ENCODE peak calls at places on chromosomes 11 and 22, in five cellular contexts. S is WERI-Rb-1, H is spleen, P is thoracic aorta, R is lower leg skin. A is an unnamed sample.

GRCh38 chr22:38261478-38261803 is 11.4 kb downstream of the TMEM184B start:
- DNase-seq in S (no peak), H (no peak), P (no peak), R (no peak), A (no peak)

GRCh38 chr11:118896921-118897591 is 13.4 kb downstream of the CXCR5 start:
- DNase-seq in S (no peak), H (peak; percentile 77), P (no peak), R (no peak), A (no peak)

GRCh38 chr11:116499396-116500001 is 273.3 kb downstream of the BUD13 start:
- DNase-seq in S (peak; percentile 98), H (no peak), P (no peak), R (peak; percentile 87), A (no peak)

GRCh38 chr11:100632970-100633452 is 54.1 kb upstream of the ARHGAP42 start:
- DNase-seq in S (no peak), H (no peak), P (no peak), R (peak; percentile 91), A (no peak)

GRCh38 chr11:72838691-72839305 is 24.6 kb downstream of the ATG16L2 start:
- DNase-seq in S (no peak), H (no peak), P (no peak), R (no peak), A (peak; percentile 49)

GRCh38 chr11:120660024-120660565 is 148.5 kb downstream of the GRIK4 start:
- DNase-seq in S (peak; percentile 77), H (peak; percentile 80), P (no peak), R (no peak), A (no peak)

GRCh38 chr11:93895106-93895862 is 44.9 kb upstream of the VSTM5 start:
- DNase-seq in S (peak; percentile 32), H (no peak), P (no peak), R (no peak), A (no peak)

GRCh38 chr11:62953811-62954210 is 31.0 kb downstream of the SLC22A6 start:
- DNase-seq in S (no peak), H (no peak), P (no peak), R (peak; percentile 18), A (peak; percentile 46)

GRCh38 chr11:123249354-123249753 is 54.3 kb upstream of the CLMP start:
- DNase-seq in S (no peak), H (no peak), P (no peak), R (peak; percentile 32), A (no peak)

GRCh38 chr22:48943567-48944432 is 883.9 kb downstream of the BRD1 start:
- DNase-seq in S (peak; percentile 59), H (peak; percentile 69), P (no peak), R (peak; percentile 74), A (peak; percentile 60)
- TF ChIP-seq CTCF in S (peak; percentile 95), H (no peak), P (peak; percentile 68), R (no peak), A (peak; percentile 41)

GRCh38 chr22:27777128-27777527 is 24.4 kb downstream of the MN1 start:
- DNase-seq in S (no peak), H (no peak), P (no peak), R (no peak), A (no peak)

GRCh38 chr22:27778299-27779090 is 23.1 kb downstream of the MN1 start:
- DNase-seq in S (peak; percentile 50), H (no peak), P (no peak), R (no peak), A (no peak)

GRCh38 chr22:27775087-27775697 is 26.4 kb downstream of the MN1 start:
- DNase-seq in S (no peak), H (no peak), P (no peak), R (no peak), A (no peak)

GRCh38 chr22:27775698-27776409 is 25.7 kb downstream of the MN1 start:
- DNase-seq in S (no peak), H (no peak), P (no peak), R (no peak), A (no peak)

GRCh38 chr22:27776410-27776958 is 25.1 kb downstream of the MN1 start:
- DNase-seq in S (no peak), H (no peak), P (no peak), R (no peak), A (no peak)
- TF ChIP-seq CTCF in S (no peak), H (no peak), P (no peak), R (no peak), A (no peak)

GRCh38 chr11:64148200-64148916 is 17.6 kb downstream of the MACROD1 start:
- DNase-seq in S (peak; percentile 80), H (peak; percentile 91), P (no peak), R (peak; percentile 94), A (peak; percentile 94)

GRCh38 chr11:64150481-64151239 is 15.3 kb downstream of the MACROD1 start:
- DNase-seq in S (no peak), H (peak; percentile 81), P (no peak), R (no peak), A (no peak)

GRCh38 chr11:64151337-64151736 is 14.6 kb downstream of the MACROD1 start:
- DNase-seq in S (no peak), H (no peak), P (no peak), R (no peak), A (no peak)

GRCh38 chr11:64150051-64150450 is 15.9 kb downstream of the MACROD1 start:
- DNase-seq in S (no peak), H (no peak), P (no peak), R (no peak), A (no peak)

GRCh38 chr11:64148917-64149617 is 16.8 kb downstream of the MACROD1 start:
- DNase-seq in S (no peak), H (no peak), P (no peak), R (no peak), A (no peak)
- TF ChIP-seq CTCF in S (no peak), H (no peak), P (no peak), R (no peak), A (no peak)

DNA sequence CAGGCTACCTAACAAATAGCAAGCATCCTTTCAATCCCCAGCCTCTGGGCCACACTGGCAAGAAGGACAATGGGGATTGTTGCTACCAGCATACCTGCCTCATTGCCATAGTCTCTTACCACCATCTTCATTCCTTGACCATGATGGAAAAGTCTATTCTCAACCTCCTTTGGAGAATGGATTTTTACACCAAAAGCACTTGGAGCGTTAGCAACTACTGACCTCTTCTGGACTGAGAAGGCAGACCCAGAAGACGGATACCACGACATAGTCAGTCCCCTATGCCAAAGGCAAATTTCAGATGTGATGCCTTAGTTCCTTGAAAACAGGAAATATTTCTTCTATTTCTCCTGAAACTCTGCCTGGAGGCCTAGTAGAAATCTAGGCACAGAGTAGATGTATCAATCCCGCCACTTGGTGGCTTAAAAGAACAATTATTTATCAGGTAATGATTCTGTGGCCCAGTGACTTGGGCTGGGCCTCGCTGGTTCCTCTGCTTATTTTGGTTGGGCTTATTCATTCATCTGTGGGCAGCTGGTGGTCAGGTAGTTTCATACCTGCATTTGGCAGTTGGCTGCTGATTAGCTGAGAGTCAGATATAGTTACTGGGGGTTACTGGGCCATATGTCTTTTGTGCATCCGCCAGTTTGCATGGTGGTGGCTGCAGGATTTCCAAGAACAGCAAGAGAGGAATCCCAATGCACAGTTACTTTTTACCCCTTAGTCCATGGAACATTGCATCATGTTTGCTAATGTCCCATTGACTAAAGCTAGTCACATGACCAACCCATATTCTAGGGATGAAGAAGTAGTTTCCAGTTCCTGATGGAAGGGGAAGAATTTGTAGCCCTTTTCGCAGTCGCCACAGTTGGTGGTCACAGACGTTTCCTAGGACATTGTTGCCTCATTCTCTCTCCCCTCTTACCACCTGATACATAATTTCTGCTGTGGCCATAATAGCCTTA is 75.2 kb downstream of the DHCR7 start:
- DNase-seq in S (no peak), H (no peak), P (no peak), R (no peak), A (no peak)
- TF ChIP-seq CTCF in S (peak; percentile 50), H (no peak), P (no peak), R (no peak), A (peak; percentile 65)

GRCh38 chr11:45212566-45213315 is 66.3 kb downstream of the PRDM11 start:
- DNase-seq in S (peak; percentile 45), H (no peak), P (no peak), R (no peak), A (no peak)
- TF ChIP-seq CTCF in S (peak; percentile 83), H (no peak), P (no peak), R (no peak), A (no peak)

GRCh38 chr11:68371176-68372041 is 59.0 kb downstream of the LRP5 start:
- DNase-seq in S (no peak), H (no peak), P (no peak), R (no peak), A (no peak)
- TF ChIP-seq CTCF in S (no peak), H (no peak), P (peak; percentile 10), R (no peak), A (no peak)